ENCODE peak calls at places on chromosome 13, in four cellular contexts. E, D, G and Z are unnamed samples.
A peak's percentile ranks its signal among the peaks of the same experiment; 100 is the strongest.

GRCh38 chr13:36673838-36674326 is at the start of gene SERTM1:
- DNase-seq in E (peak; percentile 21), D (no peak), G (no peak), Z (no peak)

GRCh38 chr13:45626731-45627374 is 11.3 kb upstream of the ERICH6B start:
- DNase-seq in E (peak; percentile 42), D (peak; percentile 42), G (no peak), Z (peak; percentile 7)

GRCh38 chr13:75831389-75831788 is 195.3 kb downstream of the LMO7 start:
- DNase-seq in E (no peak), D (no peak), G (no peak), Z (no peak)

GRCh38 chr13:60756306-60756705 is 359.3 kb downstream of the TDRD3 start:
- DNase-seq in E (no peak), D (peak; percentile 8), G (no peak), Z (no peak)

GRCh38 chr13:34085199-34085598 is 267.2 kb downstream of the RFC3 start:
- DNase-seq in E (no peak), D (no peak), G (no peak), Z (no peak)

GRCh38 chr13:114132419-114133121 is at the start of gene RASA3:
- DNase-seq in E (peak; percentile 91), D (peak; percentile 73), G (no peak), Z (peak; percentile 52)

GRCh38 chr13:76692326-76692725 is 193.9 kb downstream of the KCTD12 start:
- DNase-seq in E (no peak), D (no peak), G (no peak), Z (no peak)

GRCh38 chr13:33017410-33017929 is 1.2 kb downstream of the KL start:
- DNase-seq in E (peak; percentile 38), D (no peak), G (no peak), Z (no peak)

GRCh38 chr13:101493541-101493940 is 41.1 kb downstream of the ITGBL1 start:
- DNase-seq in E (no peak), D (no peak), G (no peak), Z (no peak)

GRCh38 chr13:98854448-98854847 is 102.0 kb upstream of the SLC15A1 start:
- DNase-seq in E (no peak), D (no peak), G (no peak), Z (no peak)

GRCh38 chr13:26656919-26657318 is 99.4 kb downstream of the WASF3 start:
- DNase-seq in E (peak; percentile 77), D (peak; percentile 41), G (no peak), Z (peak; percentile 29)

GRCh38 chr13:84130739-84131138 is 248.5 kb upstream of the SLITRK1 start:
- DNase-seq in E (no peak), D (peak; percentile 52), G (no peak), Z (no peak)

GRCh38 chr13:100176781-100177389 is 88.0 kb downstream of the PCCA start:
- DNase-seq in E (peak; percentile 10), D (no peak), G (no peak), Z (peak; percentile 58)

GRCh38 chr13:100513987-100514670 is 74.5 kb downstream of the GGACT start:
- DNase-seq in E (no peak), D (peak; percentile 9), G (no peak), Z (no peak)

GRCh38 chr13:101623469-101624209 is 171.2 kb downstream of the ITGBL1 start:
- DNase-seq in E (peak; percentile 52), D (peak; percentile 67), G (no peak), Z (peak; percentile 20)

GRCh38 chr13:21343659-21344058 is 115.4 kb downstream of the ZDHHC20 start:
- DNase-seq in E (no peak), D (no peak), G (no peak), Z (no peak)

GRCh38 chr13:36082396-36082795 is 48.8 kb downstream of the DCLK1 start:
- DNase-seq in E (no peak), D (no peak), G (no peak), Z (no peak)

GRCh38 chr13:77820431-77821149 is 98.0 kb downstream of the EDNRB start:
- DNase-seq in E (no peak), D (peak; percentile 8), G (no peak), Z (no peak)

GRCh38 chr13:99087954-99088491 is 110.2 kb upstream of the DOCK9 start:
- DNase-seq in E (no peak), D (peak; percentile 28), G (no peak), Z (no peak)

GRCh38 chr13:104530741-104531140 is 1464.5 kb upstream of the SLC10A2 start:
- DNase-seq in E (no peak), D (no peak), G (no peak), Z (no peak)

GRCh38 chr13:40375522-40376171 is 290.8 kb downstream of the FOXO1 start:
- DNase-seq in E (peak; percentile 12), D (no peak), G (no peak), Z (no peak)

GRCh38 chr13:104315606-104316005 is 1249.4 kb upstream of the SLC10A2 start:
- DNase-seq in E (peak; percentile 11), D (peak; percentile 88), G (no peak), Z (peak; percentile 94)

GRCh38 chr13:83048419-83048818 is 833.9 kb downstream of the SLITRK1 start:
- DNase-seq in E (peak; percentile 60), D (peak; percentile 56), G (no peak), Z (no peak)

GRCh38 chr13:36275190-36276002 is 22.2 kb downstream of the CCDC169 start:
- DNase-seq in E (peak; percentile 83), D (peak; percentile 65), G (no peak), Z (peak; percentile 90)

GRCh38 chr13:25286969-25287961 is at the start of gene MTMR6:
- DNase-seq in E (peak; percentile 87), D (peak; percentile 82), G (peak; percentile 73), Z (peak; percentile 86)

GRCh38 chr13:112973577-112973951 is 4.5 kb downstream of the MCF2L start:
- DNase-seq in E (no peak), D (no peak), G (no peak), Z (no peak)
- H3K27me3 ChIP-seq in E (peaks cover 53% of the 10 kb centered on the region), D (peaks cover 15% of the 10 kb centered on the region), G (no peaks in the 10 kb centered on the region), Z (peaks cover 23% of the 10 kb centered on the region)

DNA sequence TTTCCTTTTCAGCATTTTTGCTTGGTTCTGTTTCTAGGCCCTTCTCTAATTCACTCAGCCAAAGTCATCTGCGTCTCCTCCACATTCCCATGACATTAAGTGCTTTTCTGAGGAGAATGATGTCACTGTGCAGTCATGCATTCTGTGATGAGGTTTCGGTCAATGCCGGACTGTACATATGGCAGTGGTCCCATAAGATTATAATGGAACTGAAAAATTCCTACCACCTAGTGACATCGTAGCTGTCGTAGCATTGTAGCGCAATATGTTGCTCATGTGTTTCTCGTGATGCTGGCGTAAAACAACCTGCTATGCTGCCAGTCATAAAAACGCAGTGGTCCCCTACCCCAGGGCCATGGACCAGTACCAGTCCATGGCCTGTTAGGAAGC is 63.4 kb upstream of the TNFRSF19 start:
- DNase-seq in E (peak; percentile 81), D (peak; percentile 17), G (no peak), Z (peak; percentile 92)
- H3K27ac ChIP-seq in E (peak overlapping the region; percentile 80), D (peak overlapping the region; percentile 7), G (no peak overlapping the region), Z (peak overlapping the region; percentile 89)

DNA sequence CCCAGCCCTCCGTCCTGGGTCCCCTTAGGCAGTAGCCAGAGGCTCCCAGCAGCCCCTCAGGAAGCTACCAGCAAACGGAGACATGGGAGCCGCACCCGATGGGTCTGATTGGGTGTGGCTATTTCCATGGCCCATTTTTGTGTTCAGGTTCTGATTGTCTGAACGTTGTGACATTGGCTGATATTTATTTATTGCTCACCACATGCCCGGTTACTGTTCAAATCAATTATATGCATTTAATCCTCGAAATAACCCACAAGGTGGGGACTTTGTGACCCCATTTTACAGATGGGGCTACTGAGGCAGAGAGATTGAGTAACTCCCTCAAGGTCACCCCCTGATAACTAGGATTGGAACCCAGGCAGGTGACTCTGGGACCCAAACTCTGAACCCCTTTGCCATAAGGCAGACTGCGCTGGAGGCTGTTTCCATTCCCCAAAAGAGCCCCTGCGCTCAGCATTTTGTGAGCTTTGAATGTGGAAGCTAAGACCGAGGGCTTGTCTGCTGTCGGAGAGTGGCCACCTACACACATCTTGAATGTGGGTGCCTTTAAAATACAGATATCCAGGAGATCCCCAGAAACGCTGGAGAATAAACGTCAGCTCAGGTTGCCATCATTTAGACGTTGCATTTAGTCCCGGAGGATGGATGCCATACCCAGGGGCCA is 13.6 kb upstream of the MCF2L start:
- DNase-seq in E (no peak), D (no peak), G (no peak), Z (no peak)
- H3K27me3 ChIP-seq in E (peaks cover 64% of the 10 kb centered on the region), D (peaks cover 20% of the 10 kb centered on the region), G (no peaks in the 10 kb centered on the region), Z (peaks cover 29% of the 10 kb centered on the region)

GRCh38 chr13:52024481-52024880 is at the start of gene UTP14C:
- DNase-seq in E (no peak), D (no peak), G (no peak), Z (no peak)
- H3K27ac ChIP-seq in E (no peak within 1 kb of the TSS), D (no peak within 1 kb of the TSS), G (no peak within 1 kb of the TSS), Z (no peak within 1 kb of the TSS)

DNA sequence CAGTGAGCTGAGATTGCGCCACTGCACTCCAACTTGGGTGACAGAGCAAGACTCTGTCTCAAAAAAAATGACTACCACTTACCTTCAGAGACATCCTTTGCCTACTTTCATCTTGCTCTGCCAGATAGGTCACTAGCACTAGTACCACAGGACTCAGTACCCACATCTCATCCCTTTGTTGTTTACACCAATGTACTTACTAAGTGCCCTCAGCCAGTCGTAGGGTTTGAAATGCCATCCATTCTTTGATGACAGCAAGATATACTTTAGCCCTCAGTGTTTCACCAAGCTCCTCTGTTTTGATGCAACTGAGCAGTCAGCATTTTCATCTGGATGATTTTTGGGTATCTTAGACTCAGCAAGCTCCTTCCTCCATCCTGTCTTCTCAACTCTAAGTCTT is 6.1 kb downstream of the URAD start:
- DNase-seq in E (no peak), D (no peak), G (no peak), Z (no peak)
- H3K27me3 ChIP-seq in E (peaks cover 60% of the 10 kb centered on the region), D (peaks cover 32% of the 10 kb centered on the region), G (peaks cover 25% of the 10 kb centered on the region), Z (peaks cover 64% of the 10 kb centered on the region)

GRCh38 chr13:93413972-93414717 is 187.5 kb downstream of the GPC6 start:
- DNase-seq in E (peak; percentile 27), D (no peak), G (no peak), Z (peak; percentile 8)

GRCh38 chr13:93418398-93418797 is 191.8 kb downstream of the GPC6 start:
- DNase-seq in E (no peak), D (no peak), G (no peak), Z (no peak)

GRCh38 chr13:93420887-93421286 is 194.3 kb downstream of the GPC6 start:
- DNase-seq in E (no peak), D (no peak), G (no peak), Z (no peak)

GRCh38 chr13:93420206-93420605 is 193.6 kb downstream of the GPC6 start:
- DNase-seq in E (no peak), D (no peak), G (no peak), Z (no peak)

DNA sequence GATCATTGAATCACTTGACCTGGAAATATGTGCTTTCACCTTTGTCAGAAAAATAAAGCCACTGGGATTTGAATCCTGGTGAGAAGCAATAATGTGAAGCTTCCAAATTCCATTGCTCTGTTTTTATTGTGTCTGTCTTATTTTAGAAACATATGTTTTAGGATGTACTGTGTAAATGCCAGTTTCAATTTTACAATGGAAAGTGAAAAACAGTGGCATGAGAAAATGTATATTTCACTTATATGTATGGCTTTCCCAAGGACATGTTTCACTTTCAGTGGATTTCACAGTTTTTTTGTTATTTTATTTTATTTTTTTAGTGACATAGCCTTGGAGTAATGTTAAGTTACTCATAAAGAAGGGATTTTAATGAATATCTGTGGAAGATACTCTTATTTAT is 190.3 kb downstream of the GPC6 start:
- DNase-seq in E (peak; percentile 4), D (no peak), G (no peak), Z (no peak)
- H3K27ac ChIP-seq in E (no peak overlapping the region), D (no peak overlapping the region), G (no peak overlapping the region), Z (peak overlapping the region; percentile 16)